ENCODE peak calls at places on chromosomes 6 and 20, in five cellular contexts. One of them, this sample, is unnamed.

GRCh38 chr6:5645275-5645674 is 361.4 kb downstream of the NRN1 start:
- DNase-seq in Panc1: no peak
- DNase-seq in astrocyte of the spinal cord: no peak
- DNase-seq in PC-3: no peak
- DNase-seq in fibroblast of mammary gland: no peak
- DNase-seq in this sample: no peak

GRCh38 chr6:11493979-11494378 is 43.6 kb upstream of the TMEM170B start:
- DNase-seq in fibroblast of mammary gland: no peak
- DNase-seq in Panc1: no peak
- DNase-seq in astrocyte of the spinal cord: peak
- DNase-seq in PC-3: no peak
- DNase-seq in this sample: no peak

GRCh38 chr6:3228791-3229565 is 1.5 kb upstream of the TUBB2B start:
- DNase-seq in PC-3: no peak
- DNase-seq in astrocyte of the spinal cord: no peak
- DNase-seq in Panc1: no peak
- DNase-seq in fibroblast of mammary gland: no peak
- DNase-seq in this sample: no peak

GRCh38 chr20:47703748-47704147 is 81.5 kb downstream of the SULF2 start:
- DNase-seq in PC-3: no peak
- DNase-seq in fibroblast of mammary gland: peak
- DNase-seq in astrocyte of the spinal cord: no peak
- DNase-seq in Panc1: no peak
- DNase-seq in this sample: no peak

GRCh38 chr20:63394069-63394468 is 32.9 kb upstream of the CHRNA4 start:
- DNase-seq in PC-3: peak
- DNase-seq in astrocyte of the spinal cord: no peak
- DNase-seq in Panc1: no peak
- DNase-seq in fibroblast of mammary gland: no peak
- DNase-seq in this sample: no peak

GRCh38 chr6:144594571-144594970 is 309.4 kb downstream of the UTRN start:
- DNase-seq in astrocyte of the spinal cord: no peak
- DNase-seq in Panc1: no peak
- DNase-seq in PC-3: no peak
- DNase-seq in fibroblast of mammary gland: no peak
- DNase-seq in this sample: no peak

GRCh38 chr6:143127941-143128340 is 67.3 kb downstream of the AIG1 start:
- DNase-seq in Panc1: no peak
- DNase-seq in fibroblast of mammary gland: no peak
- DNase-seq in PC-3: no peak
- DNase-seq in astrocyte of the spinal cord: no peak
- DNase-seq in this sample: no peak

GRCh38 chr20:32636278-32636677 is 37.5 kb downstream of the C20orf203 start:
- DNase-seq in fibroblast of mammary gland: no peak
- DNase-seq in astrocyte of the spinal cord: peak
- DNase-seq in Panc1: no peak
- DNase-seq in PC-3: no peak
- DNase-seq in this sample: no peak

GRCh38 chr6:49410564-49410963 is 52.5 kb downstream of the MMUT start:
- DNase-seq in Panc1: no peak
- DNase-seq in astrocyte of the spinal cord: no peak
- DNase-seq in PC-3: no peak
- DNase-seq in fibroblast of mammary gland: no peak
- DNase-seq in this sample: no peak

GRCh38 chr6:163958646-163959045 is 544.1 kb downstream of the QKI start:
- DNase-seq in Panc1: no peak
- DNase-seq in PC-3: peak
- DNase-seq in astrocyte of the spinal cord: peak
- DNase-seq in fibroblast of mammary gland: no peak
- DNase-seq in this sample: peak

GRCh38 chr6:145028144-145028818 is 707.0 kb downstream of the EPM2A start:
- DNase-seq in Panc1: peak
- DNase-seq in astrocyte of the spinal cord: peak
- DNase-seq in fibroblast of mammary gland: peak
- DNase-seq in PC-3: peak
- DNase-seq in this sample: peak

GRCh38 chr6:104955927-104956662 is 812 bp upstream of the LIN28B start:
- DNase-seq in Panc1: no peak
- DNase-seq in fibroblast of mammary gland: no peak
- DNase-seq in PC-3: no peak
- DNase-seq in astrocyte of the spinal cord: no peak
- DNase-seq in this sample: no peak

GRCh38 chr6:111773501-111774345 is 99.5 kb downstream of the FYN start:
- DNase-seq in PC-3: no peak
- DNase-seq in fibroblast of mammary gland: no peak
- DNase-seq in astrocyte of the spinal cord: no peak
- DNase-seq in Panc1: no peak
- DNase-seq in this sample: no peak

GRCh38 chr6:72246926-72247325 is 360.6 kb downstream of the RIMS1 start:
- DNase-seq in PC-3: peak
- DNase-seq in astrocyte of the spinal cord: no peak
- DNase-seq in Panc1: peak
- DNase-seq in fibroblast of mammary gland: no peak
- DNase-seq in this sample: no peak
- TF ChIP-seq CTCF in PC-3: peak
- TF ChIP-seq CTCF in astrocyte of the spinal cord: peak
- TF ChIP-seq CTCF in Panc1: peak
- TF ChIP-seq CTCF in fibroblast of mammary gland: no peak
- TF ChIP-seq CTCF in this sample: peak

GRCh38 chr6:41736800-41737555 is 1.6 kb upstream of the TFEB start:
- DNase-seq in astrocyte of the spinal cord: no peak
- DNase-seq in fibroblast of mammary gland: no peak
- DNase-seq in PC-3: no peak
- DNase-seq in Panc1: no peak
- DNase-seq in this sample: no peak

GRCh38 chr6:41736207-41736710 is 851 bp upstream of the TFEB start:
- DNase-seq in Panc1: no peak
- DNase-seq in PC-3: no peak
- DNase-seq in fibroblast of mammary gland: no peak
- DNase-seq in astrocyte of the spinal cord: no peak
- DNase-seq in this sample: no peak

GRCh38 chr6:41733707-41734665 is 1.4 kb downstream of the TFEB start:
- DNase-seq in PC-3: peak
- DNase-seq in Panc1: no peak
- DNase-seq in fibroblast of mammary gland: peak
- DNase-seq in astrocyte of the spinal cord: peak
- DNase-seq in this sample: peak

GRCh38 chr6:41734666-41735426 is 562 bp downstream of the TFEB start:
- DNase-seq in fibroblast of mammary gland: peak
- DNase-seq in PC-3: peak
- DNase-seq in astrocyte of the spinal cord: peak
- DNase-seq in Panc1: no peak
- DNase-seq in this sample: peak

GRCh38 chr6:41735427-41736206 is at the start of gene TFEB:
- DNase-seq in PC-3: peak
- DNase-seq in Panc1: peak
- DNase-seq in astrocyte of the spinal cord: peak
- DNase-seq in fibroblast of mammary gland: peak
- DNase-seq in this sample: peak
- TF ChIP-seq CTCF in PC-3: peak
- TF ChIP-seq CTCF in Panc1: peak
- TF ChIP-seq CTCF in astrocyte of the spinal cord: peak
- TF ChIP-seq CTCF in fibroblast of mammary gland: peak
- TF ChIP-seq CTCF in this sample: peak

GRCh38 chr6:73134588-73134987 is 90.7 kb downstream of the KHDC1L start:
- DNase-seq in PC-3: peak
- DNase-seq in Panc1: no peak
- DNase-seq in fibroblast of mammary gland: peak
- DNase-seq in astrocyte of the spinal cord: peak
- DNase-seq in this sample: peak
- TF ChIP-seq CTCF in PC-3: peak
- TF ChIP-seq CTCF in Panc1: peak
- TF ChIP-seq CTCF in fibroblast of mammary gland: peak
- TF ChIP-seq CTCF in astrocyte of the spinal cord: peak
- TF ChIP-seq CTCF in this sample: peak

DNA sequence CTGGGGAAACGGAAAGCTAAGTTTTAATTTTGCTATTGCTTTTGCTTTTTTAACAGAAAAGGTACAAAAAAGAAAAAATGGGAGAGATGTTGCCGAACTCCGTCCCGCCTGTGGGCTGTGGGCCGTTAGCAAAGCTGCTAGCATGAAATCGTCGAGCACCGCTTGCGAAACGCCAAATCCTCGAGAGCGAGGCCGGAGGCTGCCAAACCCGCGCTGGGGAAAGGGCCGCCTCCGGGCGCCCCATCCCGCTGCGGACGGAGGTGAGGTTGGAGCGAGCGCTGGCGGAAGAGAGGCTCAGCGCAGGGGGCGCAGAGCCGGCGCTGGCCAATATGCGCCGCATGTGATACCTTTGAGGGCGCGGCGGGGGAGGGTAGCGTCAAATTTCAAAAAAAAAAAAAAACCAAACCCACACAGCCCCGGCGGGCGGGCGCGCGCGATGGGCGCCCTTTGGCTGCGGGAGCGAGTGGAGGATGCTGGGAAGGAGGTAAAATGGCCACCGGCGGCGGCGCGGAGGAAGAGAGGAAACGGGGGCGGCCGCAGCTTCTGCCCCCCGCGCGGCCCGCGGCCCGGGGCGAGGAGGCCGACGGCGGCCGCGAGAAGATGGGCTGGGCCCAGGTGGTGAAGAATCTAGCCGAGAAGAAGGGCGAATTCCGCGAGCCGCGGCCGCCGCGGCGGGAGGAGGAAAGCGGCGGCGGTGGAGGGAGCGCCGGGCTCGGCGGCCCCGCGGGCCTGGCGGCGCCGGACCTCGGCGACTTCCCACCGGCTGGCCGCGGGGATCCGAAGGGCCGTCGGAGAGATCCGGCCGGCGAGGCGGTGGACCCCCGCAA is at the start of gene ZCCHC3:
- DNase-seq in Panc1: no peak
- DNase-seq in PC-3: peak
- DNase-seq in astrocyte of the spinal cord: peak
- DNase-seq in fibroblast of mammary gland: peak
- DNase-seq in this sample: peak
- TF ChIP-seq CTCF in Panc1: no peak
- TF ChIP-seq CTCF in PC-3: peak
- TF ChIP-seq CTCF in astrocyte of the spinal cord: peak
- TF ChIP-seq CTCF in fibroblast of mammary gland: no peak
- TF ChIP-seq CTCF in this sample: peak

GRCh38 chr6:153787341-153787606 is 251.8 kb upstream of the OPRM1 start:
- DNase-seq in Panc1: no peak
- DNase-seq in PC-3: no peak
- DNase-seq in astrocyte of the spinal cord: no peak
- DNase-seq in fibroblast of mammary gland: no peak
- DNase-seq in this sample: no peak

GRCh38 chr6:153790881-153791473 is 248.1 kb upstream of the OPRM1 start:
- DNase-seq in astrocyte of the spinal cord: peak
- DNase-seq in Panc1: no peak
- DNase-seq in fibroblast of mammary gland: peak
- DNase-seq in PC-3: peak
- DNase-seq in this sample: no peak

GRCh38 chr6:153790048-153790447 is 249.0 kb upstream of the OPRM1 start:
- DNase-seq in astrocyte of the spinal cord: peak
- DNase-seq in PC-3: peak
- DNase-seq in Panc1: peak
- DNase-seq in fibroblast of mammary gland: peak
- DNase-seq in this sample: peak
- TF ChIP-seq CTCF in astrocyte of the spinal cord: peak
- TF ChIP-seq CTCF in PC-3: no peak
- TF ChIP-seq CTCF in Panc1: no peak
- TF ChIP-seq CTCF in fibroblast of mammary gland: peak
- TF ChIP-seq CTCF in this sample: no peak

DNA sequence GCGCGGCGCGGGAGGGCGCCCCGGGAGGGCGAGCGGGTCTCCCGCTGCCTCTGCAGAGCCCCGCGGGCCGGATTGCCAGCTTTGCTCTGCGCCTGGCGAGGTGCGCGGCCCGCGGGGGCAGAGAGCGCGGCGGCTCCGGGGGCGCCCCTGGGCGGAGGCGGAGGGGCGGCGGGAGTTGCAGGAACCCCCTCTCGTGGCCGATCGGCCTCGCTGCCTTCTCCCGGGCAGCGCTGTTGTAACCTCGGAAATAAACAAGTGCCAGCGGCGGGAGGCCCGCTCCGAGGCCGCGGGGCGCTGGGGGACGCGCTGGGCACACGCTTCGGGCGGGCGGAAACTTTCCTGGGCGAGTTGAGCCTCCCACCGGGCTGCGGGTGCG is 1.2 kb downstream of the CDH4 start:
- DNase-seq in fibroblast of mammary gland: peak
- DNase-seq in astrocyte of the spinal cord: peak
- DNase-seq in Panc1: no peak
- DNase-seq in PC-3: no peak
- DNase-seq in this sample: peak
- TF ChIP-seq CTCF in fibroblast of mammary gland: no peak
- TF ChIP-seq CTCF in astrocyte of the spinal cord: peak
- TF ChIP-seq CTCF in Panc1: no peak
- TF ChIP-seq CTCF in PC-3: no peak
- TF ChIP-seq CTCF in this sample: peak

GRCh38 chr6:44178424-44179071 is 19.9 kb downstream of the CAPN11 start:
- DNase-seq in Panc1: no peak
- DNase-seq in astrocyte of the spinal cord: no peak
- DNase-seq in fibroblast of mammary gland: no peak
- DNase-seq in PC-3: no peak
- DNase-seq in this sample: no peak

GRCh38 chr6:44179072-44179536 is 20.5 kb downstream of the CAPN11 start:
- DNase-seq in astrocyte of the spinal cord: no peak
- DNase-seq in fibroblast of mammary gland: peak
- DNase-seq in Panc1: peak
- DNase-seq in PC-3: peak
- DNase-seq in this sample: no peak

GRCh38 chr6:44180886-44181285 is 22.3 kb downstream of the CAPN11 start:
- DNase-seq in astrocyte of the spinal cord: no peak
- DNase-seq in PC-3: no peak
- DNase-seq in Panc1: no peak
- DNase-seq in fibroblast of mammary gland: no peak
- DNase-seq in this sample: no peak

GRCh38 chr6:44180406-44180805 is 21.8 kb downstream of the CAPN11 start:
- DNase-seq in fibroblast of mammary gland: no peak
- DNase-seq in astrocyte of the spinal cord: no peak
- DNase-seq in PC-3: no peak
- DNase-seq in Panc1: no peak
- DNase-seq in this sample: no peak

DNA sequence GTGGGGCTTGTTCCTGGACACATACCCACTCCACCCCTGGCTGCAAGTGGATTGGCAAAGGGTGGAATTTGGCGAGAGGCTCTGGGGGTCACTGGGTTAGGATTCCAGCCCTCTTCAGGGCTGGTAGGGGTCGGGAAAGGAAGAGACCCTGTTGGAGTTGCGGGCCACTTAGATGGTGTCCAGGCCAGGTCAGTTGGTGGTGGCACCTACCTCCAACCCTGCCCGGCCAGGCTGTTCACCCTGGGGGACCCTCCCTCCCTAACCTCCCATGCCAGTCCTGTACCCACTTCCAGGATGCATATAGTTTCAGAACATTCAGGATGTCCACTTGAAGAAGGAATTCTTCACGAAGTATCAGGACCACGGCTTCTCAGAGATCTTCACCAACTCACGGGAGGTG is 21.0 kb downstream of the CAPN11 start:
- DNase-seq in fibroblast of mammary gland: no peak
- DNase-seq in astrocyte of the spinal cord: no peak
- DNase-seq in PC-3: no peak
- DNase-seq in Panc1: no peak
- DNase-seq in this sample: no peak
- TF ChIP-seq CTCF in fibroblast of mammary gland: no peak
- TF ChIP-seq CTCF in astrocyte of the spinal cord: no peak
- TF ChIP-seq CTCF in PC-3: no peak
- TF ChIP-seq CTCF in Panc1: no peak
- TF ChIP-seq CTCF in this sample: no peak

This sample was measured in HFFc6.